ENCODE peak calls at places on chromosomes 3 and 15, in eight cellular contexts. One of them, this sample, is unnamed.

GRCh38 chr3:125694761-125695294 is 99.5 kb upstream of the OSBPL11 start:
- DNase-seq in RWPE1: no peak
- DNase-seq in AG09309: no peak
- DNase-seq in neural crest cell: no peak
- DNase-seq in nephron progenitor cell: no peak
- DNase-seq in left ventricle myocardium inferior: no peak
- DNase-seq in GM12864: no peak
- DNase-seq in AG10803: no peak
- DNase-seq in this sample: no peak

GRCh38 chr15:79310612-79310984 is 314 bp upstream of the TMED3 start:
- DNase-seq in neural crest cell: no peak
- DNase-seq in nephron progenitor cell: no peak
- DNase-seq in GM12864: no peak
- DNase-seq in AG09309: no peak
- DNase-seq in left ventricle myocardium inferior: no peak
- DNase-seq in RWPE1: no peak
- DNase-seq in AG10803: peak; percentile 12
- DNase-seq in this sample: no peak

GRCh38 chr3:158569717-158570244 is 1.2 kb upstream of the MLF1 start:
- DNase-seq in RWPE1: no peak
- DNase-seq in AG09309: no peak
- DNase-seq in neural crest cell: no peak
- DNase-seq in nephron progenitor cell: no peak
- DNase-seq in left ventricle myocardium inferior: no peak
- DNase-seq in GM12864: no peak
- DNase-seq in AG10803: no peak
- DNase-seq in this sample: no peak

GRCh38 chr3:120284702-120285507 is at the start of gene GPR156:
- DNase-seq in AG10803: peak; percentile 9
- DNase-seq in neural crest cell: no peak
- DNase-seq in RWPE1: peak; percentile 33
- DNase-seq in AG09309: no peak
- DNase-seq in left ventricle myocardium inferior: no peak
- DNase-seq in nephron progenitor cell: peak; percentile 46
- DNase-seq in GM12864: no peak
- DNase-seq in this sample: peak; percentile 62

GRCh38 chr15:68187559-68187958 is 17.6 kb downstream of the CALML4 start:
- DNase-seq in AG10803: peak; percentile 73
- DNase-seq in AG09309: peak; percentile 13
- DNase-seq in left ventricle myocardium inferior: peak; percentile 50
- DNase-seq in nephron progenitor cell: no peak
- DNase-seq in RWPE1: peak; percentile 49
- DNase-seq in GM12864: no peak
- DNase-seq in neural crest cell: no peak
- DNase-seq in this sample: no peak

GRCh38 chr3:169913270-169913780 is 2.0 kb downstream of the SAMD7 start:
- DNase-seq in AG10803: no peak
- DNase-seq in RWPE1: no peak
- DNase-seq in left ventricle myocardium inferior: no peak
- DNase-seq in GM12864: no peak
- DNase-seq in AG09309: no peak
- DNase-seq in neural crest cell: no peak
- DNase-seq in nephron progenitor cell: no peak
- DNase-seq in this sample: no peak

GRCh38 chr15:83046558-83047127 is 20.4 kb downstream of the BTBD1 start:
- DNase-seq in GM12864: no peak
- DNase-seq in neural crest cell: no peak
- DNase-seq in AG10803: peak; percentile 53
- DNase-seq in AG09309: no peak
- DNase-seq in left ventricle myocardium inferior: no peak
- DNase-seq in RWPE1: peak; percentile 41
- DNase-seq in nephron progenitor cell: no peak
- DNase-seq in this sample: no peak

GRCh38 chr3:120147072-120147871 is 53.0 kb upstream of the GSK3B start:
- DNase-seq in GM12864: peak; percentile 31
- DNase-seq in AG09309: no peak
- DNase-seq in AG10803: no peak
- DNase-seq in left ventricle myocardium inferior: no peak
- DNase-seq in RWPE1: peak; percentile 53
- DNase-seq in neural crest cell: no peak
- DNase-seq in nephron progenitor cell: no peak
- DNase-seq in this sample: peak; percentile 48

GRCh38 chr15:55526559-55527036 is 18.6 kb upstream of the DNAAF4 start:
- DNase-seq in AG09309: peak; percentile 25
- DNase-seq in AG10803: peak; percentile 67
- DNase-seq in nephron progenitor cell: no peak
- DNase-seq in GM12864: peak; percentile 36
- DNase-seq in RWPE1: peak; percentile 28
- DNase-seq in left ventricle myocardium inferior: no peak
- DNase-seq in neural crest cell: no peak
- DNase-seq in this sample: peak; percentile 48

GRCh38 chr3:45807133-45807532 is 10.8 kb upstream of the SLC6A20 start:
- DNase-seq in AG09309: no peak
- DNase-seq in nephron progenitor cell: no peak
- DNase-seq in AG10803: no peak
- DNase-seq in neural crest cell: no peak
- DNase-seq in GM12864: no peak
- DNase-seq in left ventricle myocardium inferior: peak; percentile 26
- DNase-seq in RWPE1: no peak
- DNase-seq in this sample: no peak

GRCh38 chr3:82610236-82610635 is 848.8 kb upstream of the GBE1 start:
- DNase-seq in AG09309: no peak
- DNase-seq in neural crest cell: no peak
- DNase-seq in GM12864: no peak
- DNase-seq in nephron progenitor cell: no peak
- DNase-seq in RWPE1: peak; percentile 9
- DNase-seq in AG10803: no peak
- DNase-seq in left ventricle myocardium inferior: no peak
- DNase-seq in this sample: no peak

GRCh38 chr15:25796395-25796794 is 66.7 kb downstream of the ATP10A start:
- DNase-seq in AG10803: no peak
- DNase-seq in RWPE1: no peak
- DNase-seq in GM12864: no peak
- DNase-seq in left ventricle myocardium inferior: no peak
- DNase-seq in neural crest cell: no peak
- DNase-seq in AG09309: no peak
- DNase-seq in nephron progenitor cell: no peak
- DNase-seq in this sample: no peak

GRCh38 chr15:96947830-96948229 is 617.3 kb downstream of the NR2F2 start:
- DNase-seq in left ventricle myocardium inferior: no peak
- DNase-seq in AG09309: no peak
- DNase-seq in AG10803: no peak
- DNase-seq in neural crest cell: peak; percentile 31
- DNase-seq in RWPE1: no peak
- DNase-seq in GM12864: no peak
- DNase-seq in nephron progenitor cell: peak; percentile 69
- DNase-seq in this sample: no peak

GRCh38 chr3:186094696-186095095 is 14.2 kb downstream of the ETV5 start:
- DNase-seq in AG09309: no peak
- DNase-seq in neural crest cell: no peak
- DNase-seq in left ventricle myocardium inferior: no peak
- DNase-seq in RWPE1: no peak
- DNase-seq in AG10803: no peak
- DNase-seq in nephron progenitor cell: no peak
- DNase-seq in GM12864: no peak
- DNase-seq in this sample: no peak

GRCh38 chr3:13051066-13051465 is 22.2 kb downstream of the IQSEC1 start:
- DNase-seq in AG09309: no peak
- DNase-seq in GM12864: no peak
- DNase-seq in nephron progenitor cell: no peak
- DNase-seq in neural crest cell: no peak
- DNase-seq in AG10803: no peak
- DNase-seq in left ventricle myocardium inferior: no peak
- DNase-seq in RWPE1: no peak
- DNase-seq in this sample: no peak

GRCh38 chr3:188468196-188468595 is 314.2 kb downstream of the LPP start:
- DNase-seq in AG10803: peak; percentile 49
- DNase-seq in RWPE1: no peak
- DNase-seq in neural crest cell: no peak
- DNase-seq in GM12864: no peak
- DNase-seq in left ventricle myocardium inferior: no peak
- DNase-seq in nephron progenitor cell: no peak
- DNase-seq in AG09309: no peak
- DNase-seq in this sample: no peak

GRCh38 chr3:101195951-101196713 is 124.2 kb downstream of the IMPG2 start:
- DNase-seq in left ventricle myocardium inferior: no peak
- DNase-seq in AG09309: peak; percentile 37
- DNase-seq in RWPE1: peak; percentile 50
- DNase-seq in GM12864: no peak
- DNase-seq in neural crest cell: no peak
- DNase-seq in nephron progenitor cell: no peak
- DNase-seq in AG10803: peak; percentile 73
- DNase-seq in this sample: peak; percentile 12

GRCh38 chr3:26652157-26652556 is 29.6 kb downstream of the LRRC3B start:
- DNase-seq in RWPE1: no peak
- DNase-seq in AG10803: no peak
- DNase-seq in GM12864: no peak
- DNase-seq in neural crest cell: no peak
- DNase-seq in nephron progenitor cell: no peak
- DNase-seq in left ventricle myocardium inferior: peak; percentile 56
- DNase-seq in AG09309: no peak
- DNase-seq in this sample: no peak

DNA sequence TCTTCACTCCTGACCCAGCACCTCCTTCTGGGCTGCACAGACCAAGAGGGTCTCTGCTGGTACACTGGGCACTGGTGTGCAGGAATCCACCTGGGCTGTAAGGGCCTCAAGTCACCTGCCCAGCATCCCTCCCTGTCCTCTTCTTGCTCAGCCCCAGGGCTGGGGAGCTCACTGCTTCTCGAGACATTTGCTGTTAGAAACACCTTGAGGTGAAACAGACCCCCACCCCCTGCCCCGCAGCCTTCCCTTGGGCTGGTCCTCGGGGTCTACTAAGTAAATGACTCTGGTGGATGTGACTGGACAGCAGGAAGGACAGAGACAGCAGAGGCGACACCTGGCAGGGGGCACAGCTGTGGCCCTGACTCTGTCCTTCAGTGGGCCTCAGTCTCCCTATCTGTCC is 29.1 kb downstream of the LOXL1 start:
- DNase-seq in AG09309: no peak
- DNase-seq in RWPE1: no peak
- DNase-seq in neural crest cell: no peak
- DNase-seq in AG10803: no peak
- DNase-seq in left ventricle myocardium inferior: no peak
- DNase-seq in GM12864: no peak
- DNase-seq in nephron progenitor cell: no peak
- DNase-seq in this sample: no peak
- TF ChIP-seq CTCF in AG09309: no peak
- TF ChIP-seq CTCF in RWPE1: no peak
- TF ChIP-seq CTCF in neural crest cell: no peak
- TF ChIP-seq CTCF in AG10803: no peak
- TF ChIP-seq CTCF in left ventricle myocardium inferior: no peak
- TF ChIP-seq CTCF in GM12864: no peak
- TF ChIP-seq CTCF in nephron progenitor cell: no peak
- TF ChIP-seq CTCF in this sample: no peak

GRCh38 chr3:193825617-193826016 is 232.6 kb downstream of the OPA1 start:
- DNase-seq in GM12864: no peak
- DNase-seq in AG09309: no peak
- DNase-seq in AG10803: no peak
- DNase-seq in neural crest cell: no peak
- DNase-seq in left ventricle myocardium inferior: no peak
- DNase-seq in nephron progenitor cell: no peak
- DNase-seq in RWPE1: no peak
- DNase-seq in this sample: no peak

GRCh38 chr3:193827039-193827669 is 234.1 kb downstream of the OPA1 start:
- DNase-seq in RWPE1: no peak
- DNase-seq in AG09309: no peak
- DNase-seq in nephron progenitor cell: no peak
- DNase-seq in AG10803: no peak
- DNase-seq in left ventricle myocardium inferior: no peak
- DNase-seq in GM12864: no peak
- DNase-seq in neural crest cell: no peak
- DNase-seq in this sample: no peak

GRCh38 chr3:193824365-193824764 is 231.4 kb downstream of the OPA1 start:
- DNase-seq in GM12864: no peak
- DNase-seq in AG09309: no peak
- DNase-seq in nephron progenitor cell: no peak
- DNase-seq in RWPE1: no peak
- DNase-seq in AG10803: no peak
- DNase-seq in left ventricle myocardium inferior: no peak
- DNase-seq in neural crest cell: no peak
- DNase-seq in this sample: no peak

GRCh38 chr3:193827831-193828230 is 234.8 kb downstream of the OPA1 start:
- DNase-seq in RWPE1: no peak
- DNase-seq in GM12864: no peak
- DNase-seq in neural crest cell: no peak
- DNase-seq in AG09309: no peak
- DNase-seq in AG10803: peak; percentile 3
- DNase-seq in nephron progenitor cell: no peak
- DNase-seq in left ventricle myocardium inferior: no peak
- DNase-seq in this sample: no peak

GRCh38 chr3:193826126-193826795 is 233.3 kb downstream of the OPA1 start:
- DNase-seq in GM12864: no peak
- DNase-seq in nephron progenitor cell: no peak
- DNase-seq in neural crest cell: no peak
- DNase-seq in AG10803: peak; percentile 61
- DNase-seq in left ventricle myocardium inferior: no peak
- DNase-seq in AG09309: no peak
- DNase-seq in RWPE1: no peak
- DNase-seq in this sample: no peak
- TF ChIP-seq CTCF in GM12864: no peak
- TF ChIP-seq CTCF in nephron progenitor cell: no peak
- TF ChIP-seq CTCF in neural crest cell: no peak
- TF ChIP-seq CTCF in AG10803: peak; percentile 41
- TF ChIP-seq CTCF in left ventricle myocardium inferior: no peak
- TF ChIP-seq CTCF in AG09309: no peak
- TF ChIP-seq CTCF in RWPE1: no peak
- TF ChIP-seq CTCF in this sample: no peak

DNA sequence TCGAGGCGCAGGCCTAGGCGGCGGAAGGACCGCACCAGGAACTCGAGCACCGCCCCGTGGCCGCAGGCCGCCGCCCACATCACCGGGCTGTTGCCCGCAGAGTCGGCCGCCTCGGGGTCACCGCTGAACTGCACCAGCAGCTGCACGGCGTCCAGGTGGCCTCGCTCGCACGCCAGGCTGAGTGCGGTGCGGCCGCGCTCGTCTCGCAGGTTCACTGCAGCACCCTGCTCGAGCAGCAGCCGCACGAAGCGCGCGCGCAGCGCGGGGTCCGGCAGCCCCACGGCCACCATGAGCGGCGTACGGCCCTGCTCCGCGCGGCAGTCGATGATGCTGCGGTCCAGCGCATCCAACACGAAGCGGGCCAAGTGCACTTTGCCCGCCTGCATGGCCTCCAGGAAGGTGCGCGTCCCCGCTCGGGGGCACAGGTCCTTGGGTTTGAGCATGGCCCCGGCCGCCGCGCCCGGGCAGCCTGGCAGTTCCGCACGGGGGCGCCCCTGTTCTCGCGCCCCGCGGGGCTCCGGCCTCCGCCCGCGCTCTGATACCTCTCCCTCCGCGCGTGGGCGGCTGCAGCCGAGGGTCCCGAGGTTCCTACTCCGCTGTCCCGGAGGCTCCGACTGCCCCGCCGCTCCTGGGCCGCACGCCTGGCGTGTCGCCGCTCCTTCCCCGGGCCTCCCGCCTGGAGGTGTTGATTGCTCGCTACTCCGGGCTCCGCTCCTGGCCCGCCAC is 557 bp downstream of the ANKRD63 start:
- DNase-seq in RWPE1: peak; percentile 55
- DNase-seq in left ventricle myocardium inferior: peak; percentile 44
- DNase-seq in nephron progenitor cell: peak; percentile 72
- DNase-seq in GM12864: no peak
- DNase-seq in AG09309: no peak
- DNase-seq in AG10803: no peak
- DNase-seq in neural crest cell: peak; percentile 49
- DNase-seq in this sample: peak; percentile 87
- TF ChIP-seq CTCF in RWPE1: peak; percentile 79
- TF ChIP-seq CTCF in left ventricle myocardium inferior: peak; percentile 55
- TF ChIP-seq CTCF in nephron progenitor cell: no peak
- TF ChIP-seq CTCF in GM12864: peak; percentile 40
- TF ChIP-seq CTCF in AG09309: no peak
- TF ChIP-seq CTCF in AG10803: no peak
- TF ChIP-seq CTCF in neural crest cell: peak; percentile 59
- TF ChIP-seq CTCF in this sample: peak; percentile 39

GRCh38 chr3:28268989-28269388 is 27.6 kb downstream of the CMC1 start:
- DNase-seq in AG10803: no peak
- DNase-seq in AG09309: no peak
- DNase-seq in RWPE1: no peak
- DNase-seq in GM12864: no peak
- DNase-seq in left ventricle myocardium inferior: no peak
- DNase-seq in nephron progenitor cell: no peak
- DNase-seq in neural crest cell: no peak
- DNase-seq in this sample: no peak
- TF ChIP-seq CTCF in AG10803: no peak
- TF ChIP-seq CTCF in AG09309: peak; percentile 14
- TF ChIP-seq CTCF in RWPE1: peak; percentile 8
- TF ChIP-seq CTCF in GM12864: peak; percentile 24
- TF ChIP-seq CTCF in left ventricle myocardium inferior: no peak
- TF ChIP-seq CTCF in nephron progenitor cell: no peak
- TF ChIP-seq CTCF in neural crest cell: peak; percentile 46
- TF ChIP-seq CTCF in this sample: no peak

This sample was measured in GM20000.